ENCODE peak calls at places on chromosomes 2 and 18, in four cellular contexts. O is endodermal cell, M is endothelial cell of umbilical vein, J is colonic mucosa. C is an unnamed sample. For H3K4me1, the result is how much of the 10 kb centered on the place peaks cover.

GRCh38 chr2:41136966-41137494 is 685.1 kb upstream of the SLC8A1 start:
- DNase-seq in O (no peak), J (no peak), M (peak), C (no peak)

GRCh38 chr18:46161721-46162421 is 57.7 kb downstream of the HAUS1 start:
- DNase-seq in J (no peak), O (no peak), M (no peak), C (no peak)

GRCh38 chr2:240033330-240033678 is 3.1 kb upstream of the OR6B2 start:
- DNase-seq in J (no peak), M (no peak), O (peak), C (no peak)

GRCh38 chr2:40384714-40385113 is 67.2 kb downstream of the SLC8A1 start:
- DNase-seq in O (no peak), J (no peak), M (no peak), C (peak)

GRCh38 chr18:32380559-32380958 is 90.1 kb downstream of the GAREM1 start:
- DNase-seq in J (no peak), M (no peak), O (no peak), C (no peak)

GRCh38 chr2:114805195-114805594 is 362.8 kb downstream of the DPP10 start:
- DNase-seq in M (no peak), O (no peak), J (no peak), C (no peak)

GRCh38 chr2:24507511-24507910 is 16.5 kb downstream of the NCOA1 start:
- DNase-seq in M (peak), O (no peak), J (no peak), C (no peak)

GRCh38 chr2:44679584-44679983 is 261.9 kb upstream of the SIX3 start:
- DNase-seq in M (no peak), J (no peak), O (no peak), C (no peak)

GRCh38 chr2:178997067-178997466 is 52.9 kb downstream of the CCDC141 start:
- DNase-seq in J (no peak), O (no peak), M (no peak), C (no peak)

GRCh38 chr2:55922488-55922887 is 1.1 kb downstream of the EFEMP1 start:
- DNase-seq in M (peak), J (no peak), O (peak), C (no peak)

GRCh38 chr2:177340158-177340557 is 52.4 kb upstream of the AGPS start:
- DNase-seq in M (no peak), O (no peak), J (no peak), C (no peak)

GRCh38 chr2:135226961-135227360 is 174.9 kb downstream of the RAB3GAP1 start:
- DNase-seq in M (no peak), J (no peak), O (no peak), C (no peak)

GRCh38 chr2:26978061-26978596 is 7.7 kb downstream of the MAPRE3 start:
- DNase-seq in M (peak), J (peak), O (no peak), C (peak)

DNA sequence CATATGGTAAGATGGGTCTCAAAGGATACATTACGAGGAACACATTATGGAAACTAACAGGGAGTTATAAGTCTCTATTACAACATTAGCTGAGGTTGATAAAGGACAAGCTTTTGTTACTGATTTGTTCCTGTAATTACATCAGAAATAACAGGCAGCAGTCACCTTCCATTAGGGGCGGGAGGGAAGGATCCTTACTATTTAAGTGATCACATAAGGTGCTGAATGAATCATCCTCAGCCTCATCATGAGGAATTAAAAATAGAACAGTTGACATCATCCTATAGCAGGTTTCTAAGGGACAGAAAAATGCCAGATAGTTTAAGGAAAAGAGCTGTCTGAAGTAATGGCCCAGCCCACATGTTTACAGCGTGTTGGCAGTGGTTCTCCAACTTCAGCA is 86.9 kb upstream of the MGAT5 start:
- DNase-seq in J (no peak), M (no peak), O (no peak), C (no peak)
- H3K4me1 ChIP-seq in J (under half), M (under half), O (under half), C (under half)

DNA sequence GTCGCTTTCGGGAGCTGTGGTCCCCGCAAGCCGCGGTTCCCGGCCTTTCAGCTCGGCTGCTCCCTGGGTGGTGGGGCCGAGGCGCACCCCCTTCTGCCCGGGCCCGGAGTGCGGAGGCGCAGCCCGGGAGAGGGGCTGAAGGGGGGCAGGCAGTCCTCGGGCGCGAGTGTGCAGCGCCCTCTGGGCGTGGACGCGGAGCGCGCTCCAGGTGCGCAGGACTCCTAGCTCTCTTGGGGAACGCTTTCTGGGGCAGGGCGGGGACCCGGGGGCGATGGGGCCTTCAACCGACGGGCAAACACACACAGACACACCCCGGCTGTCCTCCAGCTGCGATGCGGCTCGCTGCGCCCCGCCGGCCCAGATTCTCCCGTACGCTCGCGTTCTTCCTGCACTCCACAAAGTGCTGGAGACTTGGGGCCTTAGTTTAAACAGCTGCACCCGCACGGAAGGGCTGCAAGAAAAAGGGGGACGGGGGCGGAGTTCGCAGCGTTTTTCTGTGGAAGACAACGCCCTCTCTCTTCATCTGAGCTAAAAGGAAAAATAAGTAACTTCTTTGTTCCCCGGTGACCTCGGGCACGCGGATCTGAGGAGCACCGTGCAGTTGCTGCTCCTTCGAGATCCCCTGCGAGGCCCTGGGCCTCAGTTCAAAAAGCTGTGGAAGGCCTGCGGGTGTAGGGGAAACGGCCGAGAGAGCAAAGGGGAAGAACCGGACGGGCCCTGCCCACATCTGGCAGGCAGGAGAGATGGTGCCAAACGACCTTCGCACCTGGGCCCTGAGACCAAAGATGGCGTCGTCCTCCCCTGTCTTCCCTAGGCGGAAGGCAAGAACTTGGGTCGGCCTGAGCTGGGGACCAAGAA is 593 bp upstream of the SDC1 start:
- DNase-seq in O (no peak), J (peak), M (peak), C (peak)
- H3K4me3 ChIP-seq in O (peak), J (peak), M (peak), C (no peak)

GRCh38 chr2:43136011-43136799 is 90.2 kb downstream of the ZFP36L2 start:
- DNase-seq in M (no peak), J (no peak), O (peak), C (no peak)
- H3K4me1 ChIP-seq in M (under half), J (under half), O (under half), C (under half)

GRCh38 chr2:11744631-11745394 is 1.6 kb upstream of the LPIN1 start:
- DNase-seq in J (peak), O (peak), M (peak), C (peak)
- H3K4me3 ChIP-seq in J (no peak), O (peak), M (no peak), C (no peak)